ENCODE peak calls at places on chromosomes 7 and 10, in eight cellular contexts. I is fibroblast of mammary gland, L is fibroblast of the aortic adventitia, E is WTC11, D is GM23338, T is cardiac muscle cell, G is lower lobe of right lung, O is stomach. X is an unnamed sample.

GRCh38 chr7:40717242-40717641 is 582.4 kb downstream of the SUGCT start:
- DNase-seq in I (peak; percentile 94), L (peak; percentile 96), E (peak; percentile 75), D (peak; percentile 76), T (peak; percentile 70), G (peak; percentile 49), O (peak; percentile 81), X (peak; percentile 94)

GRCh38 chr7:78768859-78769258 is 684.6 kb downstream of the MAGI2 start:
- DNase-seq in I (no peak), L (peak; percentile 1), E (no peak), D (peak; percentile 59), T (peak; percentile 51), G (no peak), O (no peak), X (no peak)

GRCh38 chr7:21690717-21691116 is 147.9 kb downstream of the DNAH11 start:
- DNase-seq in I (no peak), L (peak; percentile 15), E (no peak), D (peak; percentile 22), T (no peak), G (no peak), O (no peak), X (no peak)

GRCh38 chr10:132384618-132385510 is 12.1 kb upstream of the PWWP2B start:
- DNase-seq in I (no peak), L (no peak), E (no peak), D (no peak), T (no peak), G (peak; percentile 35), O (no peak), X (no peak)

GRCh38 chr10:131656009-131656408 is 244.8 kb upstream of the PPP2R2D start:
- DNase-seq in I (no peak), L (no peak), E (no peak), D (no peak), T (no peak), G (no peak), O (peak; percentile 19), X (no peak)

GRCh38 chr7:122695816-122696215 is 3.1 kb downstream of the RNF133 start:
- DNase-seq in I (no peak), L (no peak), E (no peak), D (no peak), T (no peak), G (no peak), O (no peak), X (no peak)

GRCh38 chr10:32893431-32893830 is 64.6 kb downstream of the ITGB1 start:
- DNase-seq in I (peak; percentile 25), L (no peak), E (peak; percentile 57), D (peak; percentile 93), T (peak; percentile 24), G (no peak), O (no peak), X (no peak)

GRCh38 chr7:128453836-128454804 is 1.6 kb upstream of the HILPDA start:
- DNase-seq in I (peak; percentile 96), L (peak; percentile 93), E (peak; percentile 78), D (peak; percentile 91), T (peak; percentile 84), G (peak; percentile 72), O (peak; percentile 88), X (peak; percentile 94)

GRCh38 chr10:78741541-78741940 is 327.2 kb upstream of the ZMIZ1 start:
- DNase-seq in I (peak; percentile 85), L (peak; percentile 86), E (no peak), D (no peak), T (no peak), G (no peak), O (no peak), X (no peak)

GRCh38 chr7:39504963-39505362 is 61.2 kb upstream of the YAE1 start:
- DNase-seq in I (peak; percentile 77), L (peak; percentile 30), E (no peak), D (no peak), T (no peak), G (no peak), O (no peak), X (peak; percentile 42)

GRCh38 chr10:488081-488932 is 201.2 kb downstream of the DIP2C start:
- DNase-seq in I (no peak), L (no peak), E (no peak), D (no peak), T (no peak), G (no peak), O (peak; percentile 14), X (no peak)

GRCh38 chr10:71429929-71430328 is 33.2 kb downstream of the CDH23 start:
- DNase-seq in I (no peak), L (no peak), E (peak; percentile 40), D (peak; percentile 72), T (no peak), G (no peak), O (no peak), X (no peak)
- TF ChIP-seq CTCF in I (peak; percentile 21), L (peak; percentile 2), E (peak; percentile 56), D (peak; percentile 57), T (peak; percentile 12), G (no peak), O (no peak), X (peak; percentile 41)

DNA sequence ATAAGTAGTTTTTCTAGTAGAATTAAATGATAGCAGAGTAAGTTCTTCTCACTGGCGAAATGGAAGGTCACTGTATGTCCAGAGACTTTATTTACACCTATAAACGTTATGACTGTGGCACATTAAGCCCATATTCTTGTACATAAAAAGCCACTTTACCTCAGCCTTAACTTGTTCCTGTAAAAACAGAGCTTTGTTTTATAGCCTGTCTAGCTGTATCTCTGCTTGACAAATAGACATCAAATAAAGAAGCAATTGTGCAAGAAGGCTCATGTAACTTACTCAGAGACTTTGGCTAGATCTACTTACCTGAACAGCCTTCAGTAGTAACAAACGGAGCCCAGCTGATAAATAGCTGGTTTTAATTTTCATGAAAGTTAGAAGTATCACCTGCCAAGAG is 324.1 kb upstream of the BMPER start:
- DNase-seq in I (no peak), L (no peak), E (no peak), D (no peak), T (no peak), G (no peak), O (no peak), X (no peak)
- TF ChIP-seq CTCF in I (no peak), L (no peak), E (no peak), D (no peak), T (no peak), G (no peak), O (no peak), X (no peak)

DNA sequence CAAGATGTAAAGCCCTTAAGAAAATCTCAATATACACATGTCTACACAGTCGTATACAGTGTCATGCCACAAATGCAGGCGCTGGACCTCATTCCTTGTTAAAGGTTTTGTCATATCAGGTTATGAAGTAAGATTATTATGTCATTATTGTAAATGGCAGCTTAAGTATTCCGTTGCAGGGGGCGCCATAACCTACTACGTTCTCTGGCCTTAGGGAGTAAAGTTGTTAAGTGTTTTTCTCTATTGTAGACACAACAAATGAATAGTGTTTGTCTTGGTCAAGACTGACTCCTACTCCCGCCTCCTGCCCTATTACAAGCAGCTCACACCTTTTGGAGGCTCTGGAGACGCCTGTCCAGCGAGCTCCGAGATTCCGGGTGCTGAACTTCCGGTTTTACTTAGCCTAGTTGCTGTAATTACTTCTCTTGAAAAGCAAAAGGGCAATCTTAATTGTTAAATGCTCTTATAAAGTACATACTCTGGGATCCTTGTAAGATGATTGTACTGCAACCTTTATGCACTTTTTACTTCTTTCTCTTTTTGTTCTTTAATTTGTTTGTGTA is 984 bp downstream of the GATAD1 start:
- DNase-seq in I (peak; percentile 62), L (peak; percentile 60), E (no peak), D (peak; percentile 58), T (peak; percentile 54), G (peak; percentile 72), O (peak; percentile 60), X (peak; percentile 31)
- TF ChIP-seq CTCF in I (peak; percentile 50), L (peak; percentile 54), E (no peak), D (peak; percentile 47), T (peak; percentile 48), G (peak; percentile 40), O (peak; percentile 37), X (peak; percentile 61)

GRCh38 chr10:48614481-48615383 is 9.9 kb upstream of the ARHGAP22 start:
- DNase-seq in I (peak; percentile 74), L (peak; percentile 48), E (no peak), D (peak; percentile 57), T (no peak), G (no peak), O (no peak), X (no peak)
- TF ChIP-seq CTCF in I (peak; percentile 43), L (peak; percentile 44), E (no peak), D (peak; percentile 59), T (peak; percentile 50), G (no peak), O (no peak), X (peak; percentile 30)

DNA sequence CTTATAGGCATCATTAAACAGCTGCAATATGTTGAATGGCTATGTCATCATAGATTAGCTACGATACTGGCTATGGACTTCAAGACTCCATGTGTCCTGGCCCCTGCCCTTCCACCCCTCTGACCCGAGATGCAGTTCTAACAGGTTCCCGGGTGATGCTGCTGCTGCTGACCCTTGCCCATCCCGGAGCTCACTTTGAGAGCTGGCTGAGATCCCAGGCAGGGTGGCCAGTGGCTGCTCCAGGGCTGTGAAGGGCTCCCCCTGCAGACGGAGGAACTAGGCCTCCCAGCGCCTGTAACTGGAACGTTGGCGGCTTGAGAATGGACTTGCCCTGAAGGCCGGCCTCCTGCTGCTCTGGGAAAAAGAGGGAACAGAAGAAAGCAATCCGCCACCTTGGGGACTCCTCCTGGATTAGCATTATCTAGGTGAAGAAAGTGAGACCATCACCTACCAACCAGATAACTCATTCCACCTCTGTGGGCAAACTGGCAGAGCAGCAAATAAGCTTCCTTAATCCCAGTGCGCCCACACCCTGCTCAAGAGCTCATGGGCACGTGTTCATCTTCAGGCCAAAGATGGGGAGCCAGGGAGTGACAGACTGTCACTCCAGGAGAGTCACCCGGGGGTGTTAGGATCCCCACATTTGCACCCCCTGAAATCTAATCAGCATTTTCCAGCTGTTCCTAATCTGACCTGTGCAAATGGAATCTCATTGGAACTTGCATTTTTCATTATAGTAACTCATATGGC is 56.8 kb downstream of the PARP12 start:
- DNase-seq in I (peak; percentile 24), L (peak; percentile 9), E (peak; percentile 83), D (peak; percentile 89), T (peak; percentile 65), G (no peak), O (no peak), X (peak; percentile 64)
- TF ChIP-seq CTCF in I (peak; percentile 30), L (peak; percentile 38), E (no peak), D (peak; percentile 65), T (peak; percentile 69), G (peak; percentile 14), O (no peak), X (peak; percentile 72)

GRCh38 chr7:44967571-44968446 is 11.0 kb downstream of the MYO1G start:
- DNase-seq in I (no peak), L (peak; percentile 35), E (peak; percentile 69), D (peak; percentile 74), T (peak; percentile 77), G (no peak), O (no peak), X (peak; percentile 76)
- TF ChIP-seq CTCF in I (peak; percentile 15), L (peak; percentile 34), E (peak; percentile 44), D (peak; percentile 45), T (peak; percentile 39), G (peak; percentile 28), O (no peak), X (peak; percentile 59)